ENCODE peak calls at places on chromosomes 6 and 20, in four cellular contexts. One of them, this sample, is unnamed.

GRCh38 chr6:13615802-13616140 is 636 bp downstream of the NOL7 start:
- DNase-seq in breast epithelium: peak; percentile 33
- DNase-seq in GM12891: no peak
- DNase-seq in spleen: peak; percentile 88
- DNase-seq in this sample: no peak

GRCh38 chr6:33592595-33593413 is 12.7 kb upstream of the BAK1 start:
- DNase-seq in breast epithelium: no peak
- DNase-seq in GM12891: peak; percentile 67
- DNase-seq in spleen: peak; percentile 94
- DNase-seq in this sample: peak; percentile 75

GRCh38 chr20:21507275-21508229 is 6.3 kb downstream of the NKX2-2 start:
- DNase-seq in breast epithelium: no peak
- DNase-seq in GM12891: peak; percentile 5
- DNase-seq in spleen: no peak
- DNase-seq in this sample: no peak

GRCh38 chr6:57313711-57314471 is 3.5 kb upstream of the PRIM2 start:
- DNase-seq in breast epithelium: no peak
- DNase-seq in GM12891: no peak
- DNase-seq in spleen: no peak
- DNase-seq in this sample: no peak

GRCh38 chr6:14953806-14954205 is 292.1 kb upstream of the JARID2 start:
- DNase-seq in breast epithelium: no peak
- DNase-seq in GM12891: no peak
- DNase-seq in spleen: no peak
- DNase-seq in this sample: no peak

GRCh38 chr6:107539409-107539808 is 49.5 kb downstream of the SOBP start:
- DNase-seq in breast epithelium: no peak
- DNase-seq in GM12891: no peak
- DNase-seq in spleen: no peak
- DNase-seq in this sample: no peak

GRCh38 chr6:104951677-104952076 is 5.2 kb upstream of the LIN28B start:
- DNase-seq in breast epithelium: no peak
- DNase-seq in GM12891: no peak
- DNase-seq in spleen: no peak
- DNase-seq in this sample: no peak

GRCh38 chr6:44292661-44293365 is 20.3 kb downstream of the AARS2 start:
- DNase-seq in breast epithelium: no peak
- DNase-seq in GM12891: no peak
- DNase-seq in spleen: no peak
- DNase-seq in this sample: no peak

GRCh38 chr6:156575361-156575760 is 201.8 kb upstream of the ARID1B start:
- DNase-seq in breast epithelium: no peak
- DNase-seq in GM12891: no peak
- DNase-seq in spleen: no peak
- DNase-seq in this sample: no peak

GRCh38 chr20:36273414-36274247 is 32.5 kb upstream of the DLGAP4 start:
- DNase-seq in breast epithelium: no peak
- DNase-seq in GM12891: no peak
- DNase-seq in spleen: no peak
- DNase-seq in this sample: no peak

GRCh38 chr6:140774080-140774505 is 1358.6 kb upstream of the GJE1 start:
- DNase-seq in breast epithelium: no peak
- DNase-seq in GM12891: no peak
- DNase-seq in spleen: no peak
- DNase-seq in this sample: no peak

GRCh38 chr6:34455831-34456230 is 10.0 kb upstream of the PACSIN1 start:
- DNase-seq in breast epithelium: no peak
- DNase-seq in GM12891: no peak
- DNase-seq in spleen: peak; percentile 32
- DNase-seq in this sample: no peak

GRCh38 chr6:5036309-5036708 is 32.5 kb upstream of the RPP40 start:
- DNase-seq in breast epithelium: no peak
- DNase-seq in GM12891: no peak
- DNase-seq in spleen: no peak
- DNase-seq in this sample: no peak

GRCh38 chr20:46004813-46005505 is 3.7 kb upstream of the MMP9 start:
- DNase-seq in breast epithelium: no peak
- DNase-seq in GM12891: no peak
- DNase-seq in spleen: peak; percentile 87
- DNase-seq in this sample: no peak

GRCh38 chr6:33722103-33722646 is 10.7 kb upstream of the UQCC2 start:
- DNase-seq in breast epithelium: no peak
- DNase-seq in GM12891: no peak
- DNase-seq in spleen: peak; percentile 18
- DNase-seq in this sample: no peak

GRCh38 chr20:20503788-20504528 is 136.1 kb downstream of the INSM1 start:
- DNase-seq in breast epithelium: no peak
- DNase-seq in GM12891: no peak
- DNase-seq in spleen: no peak
- DNase-seq in this sample: no peak
- TF ChIP-seq POLR2AphosphoS5 in breast epithelium: no peak
- TF ChIP-seq POLR2AphosphoS5 in GM12891: no peak
- TF ChIP-seq POLR2AphosphoS5 in spleen: no peak
- TF ChIP-seq POLR2AphosphoS5 in this sample: no peak

GRCh38 chr20:17571967-17572638 is 2.2 kb downstream of the DSTN start:
- DNase-seq in breast epithelium: no peak
- DNase-seq in GM12891: no peak
- DNase-seq in spleen: no peak
- DNase-seq in this sample: no peak
- TF ChIP-seq POLR2AphosphoS5 in breast epithelium: no peak
- TF ChIP-seq POLR2AphosphoS5 in GM12891: no peak
- TF ChIP-seq POLR2AphosphoS5 in spleen: no peak
- TF ChIP-seq POLR2AphosphoS5 in this sample: no peak

GRCh38 chr6:42142118-42142835 is at the start of gene C6orf132:
- DNase-seq in breast epithelium: peak; percentile 87
- DNase-seq in GM12891: peak; percentile 32
- DNase-seq in spleen: no peak
- DNase-seq in this sample: no peak
- TF ChIP-seq POLR2AphosphoS5 in breast epithelium: no peak
- TF ChIP-seq POLR2AphosphoS5 in GM12891: no peak
- TF ChIP-seq POLR2AphosphoS5 in spleen: no peak
- TF ChIP-seq POLR2AphosphoS5 in this sample: no peak

DNA sequence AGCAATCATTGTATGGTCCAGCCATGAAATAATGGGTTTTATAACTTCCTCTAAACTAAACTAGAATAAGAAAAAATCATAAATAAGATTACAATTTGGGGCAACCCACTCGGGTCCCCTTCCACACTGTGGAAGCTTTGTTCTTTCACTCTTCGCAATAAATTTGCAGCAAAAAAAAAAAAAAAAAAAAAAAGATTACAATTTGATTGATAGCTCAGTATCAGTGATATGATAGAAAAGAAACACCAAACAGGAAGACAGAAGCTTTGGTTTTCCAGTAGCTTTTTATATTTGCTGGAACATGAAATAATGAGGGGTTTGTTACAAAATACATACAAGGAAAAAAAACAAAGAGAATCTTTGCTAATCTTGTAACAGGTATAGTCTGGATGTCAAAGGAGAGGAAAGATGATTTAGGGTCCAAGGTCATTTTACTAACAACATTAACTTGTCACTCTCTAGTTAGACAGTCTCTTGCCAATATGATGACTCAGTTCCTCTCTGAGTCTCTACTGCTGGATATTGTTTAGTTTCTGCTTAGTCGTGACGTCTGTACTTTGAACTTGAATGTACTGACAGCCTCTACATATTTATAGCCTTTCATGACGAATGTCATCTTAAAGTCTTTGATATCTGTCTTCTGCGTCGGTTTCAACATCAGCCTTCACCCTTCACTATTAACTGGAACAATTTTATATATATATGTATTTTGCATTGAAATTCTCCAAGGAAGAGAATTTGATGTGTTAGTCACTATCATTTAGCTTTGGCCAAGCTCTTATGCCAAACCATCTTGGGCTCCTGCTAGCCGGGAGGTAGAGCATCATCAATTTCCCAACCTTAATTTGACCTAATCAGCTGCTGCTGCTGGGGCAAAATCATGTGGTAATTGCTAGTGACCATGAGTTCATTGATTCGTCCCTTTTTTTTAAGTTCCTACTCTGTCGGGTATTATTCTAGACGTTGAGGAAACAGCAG is 213.1 kb upstream of the STXBP5 start:
- DNase-seq in breast epithelium: no peak
- DNase-seq in GM12891: no peak
- DNase-seq in spleen: no peak
- DNase-seq in this sample: no peak
- TF ChIP-seq POLR2AphosphoS5 in breast epithelium: no peak
- TF ChIP-seq POLR2AphosphoS5 in GM12891: no peak
- TF ChIP-seq POLR2AphosphoS5 in spleen: no peak
- TF ChIP-seq POLR2AphosphoS5 in this sample: no peak

GRCh38 chr20:33817411-33817810 is 6.3 kb downstream of the CHMP4B start:
- DNase-seq in breast epithelium: no peak
- DNase-seq in GM12891: no peak
- DNase-seq in spleen: no peak
- DNase-seq in this sample: no peak
- TF ChIP-seq POLR2AphosphoS5 in breast epithelium: no peak
- TF ChIP-seq POLR2AphosphoS5 in GM12891: no peak
- TF ChIP-seq POLR2AphosphoS5 in spleen: no peak
- TF ChIP-seq POLR2AphosphoS5 in this sample: no peak

DNA sequence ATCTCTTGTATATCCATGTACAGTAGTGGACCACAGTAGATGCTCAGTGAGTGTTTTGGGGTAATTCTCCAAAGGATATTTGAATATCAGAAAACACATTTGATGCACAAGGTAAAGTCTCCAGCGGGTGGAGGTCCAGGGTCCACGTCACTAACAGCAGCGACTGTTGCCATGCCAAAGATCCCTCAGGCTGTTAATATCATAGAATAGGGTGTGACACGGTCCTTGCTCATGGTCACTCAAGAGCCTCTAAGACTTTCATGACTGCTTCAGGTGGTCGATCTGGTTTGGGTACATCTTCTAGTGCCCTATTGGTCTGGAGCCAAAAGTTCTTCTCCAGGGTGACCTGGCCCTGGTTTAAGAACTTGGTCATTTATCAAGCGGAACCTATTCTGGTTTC is 90.8 kb downstream of the OLIG3 start:
- DNase-seq in breast epithelium: no peak
- DNase-seq in GM12891: no peak
- DNase-seq in spleen: no peak
- DNase-seq in this sample: no peak
- TF ChIP-seq POLR2AphosphoS5 in breast epithelium: no peak
- TF ChIP-seq POLR2AphosphoS5 in GM12891: no peak
- TF ChIP-seq POLR2AphosphoS5 in spleen: no peak
- TF ChIP-seq POLR2AphosphoS5 in this sample: no peak

GRCh38 chr6:17393335-17394191 is at the start of gene CAP2:
- DNase-seq in breast epithelium: peak; percentile 38
- DNase-seq in GM12891: no peak
- DNase-seq in spleen: no peak
- DNase-seq in this sample: no peak
- TF ChIP-seq POLR2AphosphoS5 in breast epithelium: no peak
- TF ChIP-seq POLR2AphosphoS5 in GM12891: no peak
- TF ChIP-seq POLR2AphosphoS5 in spleen: no peak
- TF ChIP-seq POLR2AphosphoS5 in this sample: no peak